ENCODE peak calls at places on chromosomes 5 and 9, in four cellular contexts. One of them, this sample, is unnamed.

GRCh38 chr5:168578006-168578405 is 1.2 kb downstream of the PANK3 start:
- DNase-seq in suprapubic skin: no peak
- DNase-seq in fibroblast of pulmonary artery: peak
- DNase-seq in HFF-Myc: no peak
- DNase-seq in this sample: peak

GRCh38 chr9:93111371-93112115 is 15.5 kb downstream of the CARD19 start:
- DNase-seq in suprapubic skin: peak
- DNase-seq in fibroblast of pulmonary artery: no peak
- DNase-seq in HFF-Myc: no peak
- DNase-seq in this sample: peak

GRCh38 chr5:32531885-32532520 is 53.4 kb upstream of the SUB1 start:
- DNase-seq in suprapubic skin: no peak
- DNase-seq in fibroblast of pulmonary artery: peak
- DNase-seq in HFF-Myc: no peak
- DNase-seq in this sample: peak

GRCh38 chr9:5518061-5518936 is 8.0 kb downstream of the PDCD1LG2 start:
- DNase-seq in suprapubic skin: no peak
- DNase-seq in fibroblast of pulmonary artery: no peak
- DNase-seq in HFF-Myc: peak
- DNase-seq in this sample: no peak

GRCh38 chr9:121675381-121675780 is 23.9 kb downstream of the DAB2IP start:
- DNase-seq in suprapubic skin: no peak
- DNase-seq in fibroblast of pulmonary artery: no peak
- DNase-seq in HFF-Myc: no peak
- DNase-seq in this sample: no peak

GRCh38 chr5:169595172-169595820 is 11.7 kb downstream of the SPDL1 start:
- DNase-seq in suprapubic skin: no peak
- DNase-seq in fibroblast of pulmonary artery: no peak
- DNase-seq in HFF-Myc: no peak
- DNase-seq in this sample: no peak

GRCh38 chr5:147483961-147484707 is 25.7 kb downstream of the DPYSL3 start:
- DNase-seq in suprapubic skin: peak
- DNase-seq in fibroblast of pulmonary artery: peak
- DNase-seq in HFF-Myc: peak
- DNase-seq in this sample: no peak

GRCh38 chr5:96614110-96614691 is 48.0 kb upstream of the CAST start:
- DNase-seq in suprapubic skin: no peak
- DNase-seq in fibroblast of pulmonary artery: peak
- DNase-seq in HFF-Myc: peak
- DNase-seq in this sample: peak

GRCh38 chr5:171610686-171611085 is 174.9 kb upstream of the SMIM23 start:
- DNase-seq in suprapubic skin: no peak
- DNase-seq in fibroblast of pulmonary artery: no peak
- DNase-seq in HFF-Myc: no peak
- DNase-seq in this sample: no peak

GRCh38 chr5:168850683-168851082 is 271.5 kb upstream of the PANK3 start:
- DNase-seq in suprapubic skin: no peak
- DNase-seq in fibroblast of pulmonary artery: no peak
- DNase-seq in HFF-Myc: no peak
- DNase-seq in this sample: no peak

GRCh38 chr9:89363921-89364663 is 45.8 kb downstream of the SECISBP2 start:
- DNase-seq in suprapubic skin: peak
- DNase-seq in fibroblast of pulmonary artery: no peak
- DNase-seq in HFF-Myc: no peak
- DNase-seq in this sample: no peak

GRCh38 chr5:10233505-10233904 is 16.2 kb downstream of the ATPSCKMT start:
- DNase-seq in suprapubic skin: no peak
- DNase-seq in fibroblast of pulmonary artery: peak
- DNase-seq in HFF-Myc: peak
- DNase-seq in this sample: peak

GRCh38 chr9:105254226-105254625 is 9.8 kb downstream of the SLC44A1 start:
- DNase-seq in suprapubic skin: no peak
- DNase-seq in fibroblast of pulmonary artery: no peak
- DNase-seq in HFF-Myc: no peak
- DNase-seq in this sample: peak

GRCh38 chr9:125797857-125798399 is 50.8 kb downstream of the PBX3 start:
- DNase-seq in suprapubic skin: no peak
- DNase-seq in fibroblast of pulmonary artery: no peak
- DNase-seq in HFF-Myc: no peak
- DNase-seq in this sample: no peak

GRCh38 chr5:98796197-98796972 is 22.9 kb downstream of the RGMB start:
- DNase-seq in suprapubic skin: no peak
- DNase-seq in fibroblast of pulmonary artery: peak
- DNase-seq in HFF-Myc: no peak
- DNase-seq in this sample: peak

GRCh38 chr9:98117984-98118639 is 910 bp downstream of the TRIM14 start:
- DNase-seq in suprapubic skin: no peak
- DNase-seq in fibroblast of pulmonary artery: peak
- DNase-seq in HFF-Myc: peak
- DNase-seq in this sample: peak
- TF ChIP-seq CTCF in suprapubic skin: peak
- TF ChIP-seq CTCF in fibroblast of pulmonary artery: peak
- TF ChIP-seq CTCF in HFF-Myc: peak
- TF ChIP-seq CTCF in this sample: no peak

GRCh38 chr5:87042554-87042953 is 225.1 kb upstream of the RASA1 start:
- DNase-seq in suprapubic skin: no peak
- DNase-seq in fibroblast of pulmonary artery: no peak
- DNase-seq in HFF-Myc: no peak
- DNase-seq in this sample: no peak

GRCh38 chr5:87053134-87053533 is 214.5 kb upstream of the RASA1 start:
- DNase-seq in suprapubic skin: no peak
- DNase-seq in fibroblast of pulmonary artery: no peak
- DNase-seq in HFF-Myc: no peak
- DNase-seq in this sample: no peak

DNA sequence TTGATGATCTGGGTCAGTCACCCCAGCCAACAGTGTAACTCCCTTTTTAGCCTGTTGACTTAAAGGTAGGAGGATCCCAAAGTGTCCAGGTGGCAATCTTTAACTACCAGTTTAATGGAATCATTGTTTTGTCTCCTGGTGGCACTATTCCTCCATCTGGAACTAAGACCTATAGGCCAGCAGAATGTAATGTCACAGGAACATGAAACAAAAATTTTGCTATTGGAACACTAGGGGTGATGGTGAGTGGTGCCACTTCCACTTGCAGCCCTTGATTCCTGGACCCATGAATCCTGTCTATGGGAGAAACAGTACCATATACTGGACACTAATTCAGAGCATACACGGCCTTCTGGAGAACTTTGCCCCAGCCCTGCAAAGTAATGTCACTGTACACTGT is 219.5 kb upstream of the RASA1 start:
- DNase-seq in suprapubic skin: no peak
- DNase-seq in fibroblast of pulmonary artery: peak
- DNase-seq in HFF-Myc: peak
- DNase-seq in this sample: peak
- TF ChIP-seq CTCF in suprapubic skin: no peak
- TF ChIP-seq CTCF in fibroblast of pulmonary artery: no peak
- TF ChIP-seq CTCF in HFF-Myc: no peak
- TF ChIP-seq CTCF in this sample: no peak

GRCh38 chr5:159510282-159510681 is 180.0 kb upstream of the IL12B start:
- DNase-seq in suprapubic skin: peak
- DNase-seq in fibroblast of pulmonary artery: peak
- DNase-seq in HFF-Myc: peak
- DNase-seq in this sample: peak
- TF ChIP-seq CTCF in suprapubic skin: no peak
- TF ChIP-seq CTCF in fibroblast of pulmonary artery: no peak
- TF ChIP-seq CTCF in HFF-Myc: no peak
- TF ChIP-seq CTCF in this sample: no peak

GRCh38 chr5:24110019-24110615 is 534.7 kb downstream of the CDH10 start:
- DNase-seq in suprapubic skin: no peak
- DNase-seq in fibroblast of pulmonary artery: peak
- DNase-seq in HFF-Myc: no peak
- DNase-seq in this sample: peak
- TF ChIP-seq CTCF in suprapubic skin: peak
- TF ChIP-seq CTCF in fibroblast of pulmonary artery: peak
- TF ChIP-seq CTCF in HFF-Myc: no peak
- TF ChIP-seq CTCF in this sample: peak